ENCODE peak calls at places on chromosomes 3 and 15, in six cellular contexts. R, X, D, F, Q and K are unnamed samples.

GRCh38 chr15:44798815-44799214 is 62.5 kb downstream of the TRIM69 start:
- DNase-seq in R (no peak), X (peak; percentile 7), D (peak; percentile 9), F (peak; percentile 22), Q (no peak), K (no peak)

GRCh38 chr3:110070539-110070916 is 733.2 kb upstream of the DPPA4 start:
- DNase-seq in R (no peak), X (no peak), D (no peak), F (no peak), Q (no peak), K (peak; percentile 69)

GRCh38 chr3:27960133-27960532 is 238.0 kb upstream of the EOMES start:
- DNase-seq in R (no peak), X (peak; percentile 80), D (no peak), F (no peak), Q (peak; percentile 42), K (peak; percentile 50)

GRCh38 chr3:66348696-66349095 is 127.9 kb downstream of the SLC25A26 start:
- DNase-seq in R (no peak), X (no peak), D (no peak), F (no peak), Q (no peak), K (no peak)

GRCh38 chr3:55557549-55557948 is 70.4 kb upstream of the WNT5A start:
- DNase-seq in R (no peak), X (no peak), D (no peak), F (no peak), Q (no peak), K (no peak)

GRCh38 chr3:4749567-4750002 is 229.7 kb upstream of the BHLHE40 start:
- DNase-seq in R (no peak), X (no peak), D (no peak), F (no peak), Q (no peak), K (no peak)

GRCh38 chr3:30779686-30780287 is 114.7 kb downstream of the GADL1 start:
- DNase-seq in R (no peak), X (peak; percentile 42), D (peak; percentile 18), F (peak; percentile 52), Q (peak; percentile 53), K (no peak)

GRCh38 chr3:127786358-127787070 is 35.8 kb downstream of the MGLL start:
- DNase-seq in R (no peak), X (no peak), D (no peak), F (no peak), Q (peak; percentile 70), K (peak; percentile 38)

GRCh38 chr3:119044593-119044992 is 9.9 kb upstream of the IGSF11 start:
- DNase-seq in R (no peak), X (no peak), D (no peak), F (no peak), Q (no peak), K (no peak)

GRCh38 chr15:62618432-62618831 is 424.1 kb upstream of the TPM1 start:
- DNase-seq in R (no peak), X (peak; percentile 89), D (no peak), F (no peak), Q (peak; percentile 91), K (peak; percentile 88)

GRCh38 chr3:188749010-188749617 is 422.7 kb upstream of the TPRG1 start:
- DNase-seq in R (peak; percentile 55), X (peak; percentile 47), D (no peak), F (peak; percentile 47), Q (no peak), K (no peak)

GRCh38 chr15:40830884-40831283 is 2.4 kb upstream of the PPP1R14D start:
- DNase-seq in R (no peak), X (no peak), D (no peak), F (no peak), Q (no peak), K (no peak)

GRCh38 chr3:153539263-153539662 is 377.2 kb downstream of the RAP2B start:
- DNase-seq in R (no peak), X (no peak), D (no peak), F (no peak), Q (no peak), K (no peak)

GRCh38 chr15:95840004-95840403 is 490.5 kb upstream of the NR2F2 start:
- DNase-seq in R (no peak), X (peak; percentile 8), D (no peak), F (no peak), Q (peak; percentile 96), K (peak; percentile 87)

GRCh38 chr3:57971975-57972374 is 36.2 kb upstream of the FLNB start:
- DNase-seq in R (no peak), X (no peak), D (no peak), F (no peak), Q (no peak), K (no peak)

GRCh38 chr3:11379238-11379823 is 107.1 kb downstream of the ATG7 start:
- DNase-seq in R (no peak), X (peak; percentile 66), D (no peak), F (peak; percentile 53), Q (peak; percentile 66), K (peak; percentile 42)

GRCh38 chr15:65377105-65377975 is 462 bp downstream of the IGDCC3 start:
- DNase-seq in R (no peak), X (peak; percentile 14), D (peak; percentile 63), F (peak; percentile 46), Q (peak; percentile 29), K (peak; percentile 24)

GRCh38 chr15:43930079-43930478 is 103.3 kb downstream of the WDR76 start:
- DNase-seq in R (no peak), X (no peak), D (peak; percentile 31), F (no peak), Q (peak; percentile 52), K (no peak)

GRCh38 chr3:113436794-113437193 is 4.5 kb downstream of the CFAP44 start:
- DNase-seq in R (no peak), X (peak; percentile 37), D (no peak), F (no peak), Q (peak; percentile 32), K (peak; percentile 76)

GRCh38 chr3:49476563-49476962 is 6.5 kb downstream of the DAG1 start:
- DNase-seq in R (no peak), X (peak; percentile 73), D (no peak), F (peak; percentile 84), Q (peak; percentile 39), K (no peak)

GRCh38 chr3:182524711-182525401 is 268.4 kb upstream of the ATP11B start:
- DNase-seq in R (no peak), X (peak; percentile 13), D (no peak), F (no peak), Q (no peak), K (no peak)

GRCh38 chr3:4899654-4900236 is 79.5 kb upstream of the BHLHE40 start:
- DNase-seq in R (no peak), X (no peak), D (no peak), F (no peak), Q (no peak), K (peak; percentile 16)

GRCh38 chr15:56734013-56734625 is 810 bp upstream of the ZNF280D start:
- DNase-seq in R (no peak), X (peak; percentile 29), D (no peak), F (peak; percentile 2), Q (peak; percentile 29), K (no peak)

GRCh38 chr3:40620151-40620550 is 95.4 kb downstream of the ZNF621 start:
- DNase-seq in R (no peak), X (peak; percentile 81), D (no peak), F (no peak), Q (no peak), K (no peak)

GRCh38 chr3:197356275-197356674 is 57.9 kb upstream of the DLG1 start:
- DNase-seq in R (no peak), X (peak; percentile 46), D (no peak), F (no peak), Q (no peak), K (no peak)